ENCODE peak calls at places on chromosomes 3 and 15, in seven cellular contexts. V is stimulated activated naive CD8-positive, alpha-beta T cell treated with anti-CD3 and anti-CD28 coated beads, Interleukin-15, Interleukin-2, amounts not matched to agents 100 U/mL and 50 U/mL, for 24 hours; M is stimulated activated effector memory CD8-positive, alpha-beta T cell treated with anti-CD3 and anti-CD28 coated beads, Interleukin-12 subunit alpha, Interleukin-12 subunit beta, amount 100 ng/mL, for 72 hours; F is activated naive CD8-positive, alpha-beta T cell treated with anti-CD3 and anti-CD28 coated beads, Interleukin-2, amount 10 ng/mL, durations not matched to agents 7 days and 5 days; W is pancreas; J is sciatic nerve; L is natural killer cell. R is an unnamed sample.

GRCh38 chr3:71421475-71421819 is 162.1 kb downstream of the FOXP1 start:
- ATAC-seq in W (no peak), V (no peak), J (no peak), F (no peak), M (no peak), L (no peak), R (no peak)

GRCh38 chr15:98713585-98714001 is 65.3 kb downstream of the IGF1R start:
- ATAC-seq in J (peak), F (peak), M (no peak), W (peak), V (peak), L (no peak), R (peak)

GRCh38 chr3:69649120-69649519 is 90.1 kb upstream of the MITF start:
- ATAC-seq in W (peak), V (no peak), L (no peak), F (no peak), M (no peak), J (no peak), R (no peak)

GRCh38 chr3:123627673-123628670 is 43.1 kb upstream of the HACD2 start:
- ATAC-seq in L (no peak), W (peak), J (peak), V (no peak), F (no peak), M (peak), R (no peak)

GRCh38 chr3:122091602-122092006 is 36.4 kb downstream of the CD86 start:
- ATAC-seq in F (no peak), M (no peak), J (peak), V (no peak), L (no peak), W (peak), R (no peak)

GRCh38 chr15:36584511-36584910 is 5.1 kb downstream of the CDIN1 start:
- ATAC-seq in V (no peak), J (no peak), L (no peak), W (no peak), F (no peak), M (no peak), R (no peak)

GRCh38 chr3:159926573-159926972 is 62.1 kb upstream of the IL12A start:
- ATAC-seq in L (no peak), W (no peak), F (no peak), V (no peak), M (no peak), J (no peak), R (no peak)

GRCh38 chr15:44066211-44066827 is 128.8 kb downstream of the FRMD5 start:
- ATAC-seq in V (peak), F (no peak), J (no peak), M (peak), W (peak), L (peak), R (peak)

GRCh38 chr3:27905625-27906024 is 183.5 kb upstream of the EOMES start:
- ATAC-seq in F (peak), L (peak), M (peak), W (no peak), V (peak), J (no peak), R (no peak)

GRCh38 chr3:138469869-138470268 is 35.5 kb downstream of the ESYT3 start:
- ATAC-seq in L (no peak), V (no peak), J (no peak), W (no peak), F (no peak), M (no peak), R (no peak)

GRCh38 chr3:111764645-111765091 is 94.4 kb upstream of the PHLDB2 start:
- ATAC-seq in W (peak), V (no peak), J (peak), F (no peak), M (no peak), L (no peak), R (no peak)

GRCh38 chr3:133828576-133829309 is 23.1 kb downstream of the SRPRB start:
- ATAC-seq in W (no peak), V (no peak), L (no peak), J (no peak), F (no peak), M (no peak), R (no peak)

GRCh38 chr15:97301166-97301565 is 659.3 kb upstream of the ARRDC4 start:
- ATAC-seq in V (no peak), F (no peak), L (no peak), M (no peak), W (no peak), J (no peak), R (no peak)

GRCh38 chr15:60652870-60653269 is 173.9 kb upstream of the ICE2 start:
- ATAC-seq in V (no peak), J (no peak), M (no peak), F (no peak), W (no peak), L (no peak), R (no peak)

GRCh38 chr3:72017935-72018334 is 233.0 kb upstream of the PROK2 start:
- ATAC-seq in L (no peak), V (no peak), J (no peak), W (no peak), F (no peak), M (no peak), R (no peak)

GRCh38 chr3:152964901-152965609 is 130.1 kb downstream of the P2RY1 start:
- ATAC-seq in W (no peak), V (no peak), F (no peak), J (no peak), L (no peak), M (no peak), R (no peak)

GRCh38 chr3:114005406-114005987 is 50.8 kb downstream of the CCDC191 start:
- ATAC-seq in V (no peak), W (no peak), J (no peak), M (no peak), F (no peak), L (no peak), R (no peak)

GRCh38 chr15:63818191-63818590 is 15.6 kb downstream of the HERC1 start:
- ATAC-seq in F (no peak), J (no peak), W (peak), L (peak), V (no peak), M (no peak), R (no peak)

GRCh38 chr3:10992946-10993728 is 589 bp downstream of the SLC6A1 start:
- ATAC-seq in J (peak), M (no peak), L (no peak), V (no peak), W (no peak), F (no peak), R (no peak)

GRCh38 chr3:47517937-47518336 is 4.4 kb upstream of the ELP6 start:
- ATAC-seq in W (no peak), J (no peak), V (no peak), F (no peak), L (no peak), M (no peak), R (no peak)

GRCh38 chr3:32146669-32147315 is 40.4 kb downstream of the GPD1L start:
- ATAC-seq in M (no peak), F (no peak), V (no peak), L (no peak), W (peak), J (peak), R (no peak)

GRCh38 chr15:84605225-84605882 is 4.5 kb downstream of the ZSCAN2 start:
- ATAC-seq in J (no peak), V (peak), W (no peak), M (peak), F (no peak), L (no peak), R (no peak)

GRCh38 chr3:30943206-30943605 is 48.7 kb upstream of the GADL1 start:
- ATAC-seq in M (no peak), F (no peak), V (no peak), L (no peak), W (no peak), J (no peak), R (no peak)

GRCh38 chr3:102536479-102536878 is 101.7 kb downstream of the ZPLD1 start:
- ATAC-seq in M (no peak), V (no peak), L (no peak), F (no peak), J (peak), W (peak), R (peak)

GRCh38 chr3:17820704-17821103 is 78.3 kb upstream of the TBC1D5 start:
- ATAC-seq in F (no peak), W (no peak), L (no peak), V (no peak), J (no peak), M (no peak), R (no peak)

GRCh38 chr15:66600240-66600627 is 34.4 kb upstream of the LCTL start:
- ATAC-seq in J (no peak), F (no peak), L (no peak), M (no peak), V (no peak), W (no peak), R (no peak)

GRCh38 chr3:183224581-183224980 is 28.5 kb upstream of the B3GNT5 start:
- ATAC-seq in J (no peak), L (peak), W (no peak), V (peak), M (peak), F (peak), R (no peak)